ENCODE peak calls at places on chromosome 19, in ten cellular contexts. One of them, this sample, is unnamed.

GRCh38 chr19:41845001-41845050 is at the start of gene DMRTC2:
- DNase-seq in heart right ventricle: no peak
- DNase-seq in left cardiac atrium: no peak
- DNase-seq in skeletal muscle cell: no peak
- DNase-seq in brain pericyte: no peak
- DNase-seq in H54: no peak
- DNase-seq in substantia nigra: no peak
- DNase-seq in central memory CD4-positive, alpha-beta T cell: no peak
- DNase-seq in HT1080: no peak
- DNase-seq in activated T-cell treated with anti-CD3 and anti-CD28 coated beads for 1 hour: no peak
- DNase-seq in this sample: no peak

GRCh38 chr19:31625056-31625455 is 275.8 kb upstream of the TSHZ3 start:
- DNase-seq in heart right ventricle: no peak
- DNase-seq in left cardiac atrium: no peak
- DNase-seq in skeletal muscle cell: no peak
- DNase-seq in brain pericyte: no peak
- DNase-seq in H54: no peak
- DNase-seq in substantia nigra: no peak
- DNase-seq in central memory CD4-positive, alpha-beta T cell: no peak
- DNase-seq in HT1080: no peak
- DNase-seq in activated T-cell treated with anti-CD3 and anti-CD28 coated beads for 1 hour: no peak
- DNase-seq in this sample: no peak

GRCh38 chr19:39240421-39240820 is 4.4 kb downstream of the IFNL3 start:
- DNase-seq in heart right ventricle: no peak
- DNase-seq in left cardiac atrium: no peak
- DNase-seq in skeletal muscle cell: no peak
- DNase-seq in brain pericyte: no peak
- DNase-seq in H54: no peak
- DNase-seq in substantia nigra: no peak
- DNase-seq in central memory CD4-positive, alpha-beta T cell: no peak
- DNase-seq in HT1080: no peak
- DNase-seq in activated T-cell treated with anti-CD3 and anti-CD28 coated beads for 1 hour: no peak
- DNase-seq in this sample: no peak

GRCh38 chr19:32178841-32179410 is 166.5 kb upstream of the ZNF507 start:
- DNase-seq in heart right ventricle: no peak
- DNase-seq in left cardiac atrium: no peak
- DNase-seq in skeletal muscle cell: no peak
- DNase-seq in brain pericyte: no peak
- DNase-seq in H54: no peak
- DNase-seq in substantia nigra: no peak
- DNase-seq in central memory CD4-positive, alpha-beta T cell: no peak
- DNase-seq in HT1080: no peak
- DNase-seq in activated T-cell treated with anti-CD3 and anti-CD28 coated beads for 1 hour: no peak
- DNase-seq in this sample: no peak

GRCh38 chr19:31223805-31224534 is 125.3 kb downstream of the TSHZ3 start:
- DNase-seq in heart right ventricle: no peak
- DNase-seq in left cardiac atrium: no peak
- DNase-seq in skeletal muscle cell: peak
- DNase-seq in brain pericyte: peak
- DNase-seq in H54: no peak
- DNase-seq in substantia nigra: no peak
- DNase-seq in central memory CD4-positive, alpha-beta T cell: no peak
- DNase-seq in HT1080: peak
- DNase-seq in activated T-cell treated with anti-CD3 and anti-CD28 coated beads for 1 hour: no peak
- DNase-seq in this sample: no peak

GRCh38 chr19:4059493-4059880 is 7.2 kb downstream of the ZBTB7A start:
- DNase-seq in heart right ventricle: no peak
- DNase-seq in left cardiac atrium: no peak
- DNase-seq in skeletal muscle cell: no peak
- DNase-seq in brain pericyte: no peak
- DNase-seq in H54: no peak
- DNase-seq in substantia nigra: no peak
- DNase-seq in central memory CD4-positive, alpha-beta T cell: no peak
- DNase-seq in HT1080: no peak
- DNase-seq in activated T-cell treated with anti-CD3 and anti-CD28 coated beads for 1 hour: no peak
- DNase-seq in this sample: no peak

GRCh38 chr19:20558571-20558970 is 7.0 kb downstream of the ZNF737 start:
- DNase-seq in heart right ventricle: no peak
- DNase-seq in left cardiac atrium: no peak
- DNase-seq in skeletal muscle cell: no peak
- DNase-seq in brain pericyte: no peak
- DNase-seq in H54: no peak
- DNase-seq in substantia nigra: no peak
- DNase-seq in central memory CD4-positive, alpha-beta T cell: no peak
- DNase-seq in HT1080: no peak
- DNase-seq in activated T-cell treated with anti-CD3 and anti-CD28 coated beads for 1 hour: no peak
- DNase-seq in this sample: no peak

GRCh38 chr19:29211562-29212416 is 1.2 kb downstream of the UQCRFS1 start:
- DNase-seq in heart right ventricle: no peak
- DNase-seq in left cardiac atrium: no peak
- DNase-seq in skeletal muscle cell: no peak
- DNase-seq in brain pericyte: no peak
- DNase-seq in H54: no peak
- DNase-seq in substantia nigra: no peak
- DNase-seq in central memory CD4-positive, alpha-beta T cell: no peak
- DNase-seq in HT1080: peak
- DNase-seq in activated T-cell treated with anti-CD3 and anti-CD28 coated beads for 1 hour: no peak
- DNase-seq in this sample: no peak

GRCh38 chr19:3336680-3337523 is 29.5 kb upstream of the NFIC start:
- DNase-seq in heart right ventricle: peak
- DNase-seq in left cardiac atrium: peak
- DNase-seq in skeletal muscle cell: peak
- DNase-seq in brain pericyte: peak
- DNase-seq in H54: no peak
- DNase-seq in substantia nigra: peak
- DNase-seq in central memory CD4-positive, alpha-beta T cell: no peak
- DNase-seq in HT1080: no peak
- DNase-seq in activated T-cell treated with anti-CD3 and anti-CD28 coated beads for 1 hour: no peak
- DNase-seq in this sample: peak

GRCh38 chr19:3667766-3668165 is 32.5 kb downstream of the PIP5K1C start:
- DNase-seq in heart right ventricle: no peak
- DNase-seq in left cardiac atrium: no peak
- DNase-seq in skeletal muscle cell: no peak
- DNase-seq in brain pericyte: no peak
- DNase-seq in H54: no peak
- DNase-seq in substantia nigra: no peak
- DNase-seq in central memory CD4-positive, alpha-beta T cell: no peak
- DNase-seq in HT1080: no peak
- DNase-seq in activated T-cell treated with anti-CD3 and anti-CD28 coated beads for 1 hour: no peak
- DNase-seq in this sample: no peak

GRCh38 chr19:38270587-38271167 is 6.3 kb downstream of the SPINT2 start:
- DNase-seq in heart right ventricle: no peak
- DNase-seq in left cardiac atrium: no peak
- DNase-seq in skeletal muscle cell: no peak
- DNase-seq in brain pericyte: peak
- DNase-seq in H54: peak
- DNase-seq in substantia nigra: no peak
- DNase-seq in central memory CD4-positive, alpha-beta T cell: no peak
- DNase-seq in HT1080: peak
- DNase-seq in activated T-cell treated with anti-CD3 and anti-CD28 coated beads for 1 hour: no peak
- DNase-seq in this sample: peak

GRCh38 chr19:7272856-7273578 is 21.2 kb downstream of the INSR start:
- DNase-seq in heart right ventricle: no peak
- DNase-seq in left cardiac atrium: no peak
- DNase-seq in skeletal muscle cell: no peak
- DNase-seq in brain pericyte: no peak
- DNase-seq in H54: no peak
- DNase-seq in substantia nigra: no peak
- DNase-seq in central memory CD4-positive, alpha-beta T cell: no peak
- DNase-seq in HT1080: no peak
- DNase-seq in activated T-cell treated with anti-CD3 and anti-CD28 coated beads for 1 hour: no peak
- DNase-seq in this sample: no peak

GRCh38 chr19:6551607-6552450 is 21.0 kb downstream of the TNFSF9 start:
- DNase-seq in heart right ventricle: no peak
- DNase-seq in left cardiac atrium: peak
- DNase-seq in skeletal muscle cell: no peak
- DNase-seq in brain pericyte: no peak
- DNase-seq in H54: no peak
- DNase-seq in substantia nigra: no peak
- DNase-seq in central memory CD4-positive, alpha-beta T cell: peak
- DNase-seq in HT1080: no peak
- DNase-seq in activated T-cell treated with anti-CD3 and anti-CD28 coated beads for 1 hour: peak
- DNase-seq in this sample: peak

GRCh38 chr19:4374451-4375163 is 25.7 kb downstream of the SH3GL1 start:
- DNase-seq in heart right ventricle: peak
- DNase-seq in left cardiac atrium: peak
- DNase-seq in skeletal muscle cell: peak
- DNase-seq in brain pericyte: no peak
- DNase-seq in H54: peak
- DNase-seq in substantia nigra: no peak
- DNase-seq in central memory CD4-positive, alpha-beta T cell: no peak
- DNase-seq in HT1080: peak
- DNase-seq in activated T-cell treated with anti-CD3 and anti-CD28 coated beads for 1 hour: no peak
- DNase-seq in this sample: peak

GRCh38 chr19:18401580-18402112 is 4.2 kb upstream of the LRRC25 start:
- DNase-seq in heart right ventricle: peak
- DNase-seq in left cardiac atrium: peak
- DNase-seq in skeletal muscle cell: peak
- DNase-seq in brain pericyte: no peak
- DNase-seq in H54: no peak
- DNase-seq in substantia nigra: no peak
- DNase-seq in central memory CD4-positive, alpha-beta T cell: no peak
- DNase-seq in HT1080: peak
- DNase-seq in activated T-cell treated with anti-CD3 and anti-CD28 coated beads for 1 hour: no peak
- DNase-seq in this sample: peak

GRCh38 chr19:32743021-32743420 is 23.5 kb downstream of the TDRD12 start:
- DNase-seq in heart right ventricle: no peak
- DNase-seq in left cardiac atrium: no peak
- DNase-seq in skeletal muscle cell: no peak
- DNase-seq in brain pericyte: no peak
- DNase-seq in H54: no peak
- DNase-seq in substantia nigra: no peak
- DNase-seq in central memory CD4-positive, alpha-beta T cell: no peak
- DNase-seq in HT1080: no peak
- DNase-seq in activated T-cell treated with anti-CD3 and anti-CD28 coated beads for 1 hour: no peak
- DNase-seq in this sample: no peak

GRCh38 chr19:44671400-44671799 is at the start of gene CEACAM19:
- DNase-seq in heart right ventricle: no peak
- DNase-seq in left cardiac atrium: no peak
- DNase-seq in skeletal muscle cell: no peak
- DNase-seq in brain pericyte: no peak
- DNase-seq in H54: no peak
- DNase-seq in substantia nigra: no peak
- DNase-seq in central memory CD4-positive, alpha-beta T cell: no peak
- DNase-seq in HT1080: no peak
- DNase-seq in activated T-cell treated with anti-CD3 and anti-CD28 coated beads for 1 hour: no peak
- DNase-seq in this sample: no peak

GRCh38 chr19:33240181-33240771 is 14.6 kb upstream of the SLC7A10 start:
- DNase-seq in heart right ventricle: no peak
- DNase-seq in left cardiac atrium: no peak
- DNase-seq in skeletal muscle cell: no peak
- DNase-seq in brain pericyte: no peak
- DNase-seq in H54: no peak
- DNase-seq in substantia nigra: no peak
- DNase-seq in central memory CD4-positive, alpha-beta T cell: no peak
- DNase-seq in HT1080: no peak
- DNase-seq in activated T-cell treated with anti-CD3 and anti-CD28 coated beads for 1 hour: no peak
- DNase-seq in this sample: no peak

GRCh38 chr19:41957838-41958366 is 1.2 kb downstream of the RABAC1 start:
- DNase-seq in heart right ventricle: peak
- DNase-seq in left cardiac atrium: peak
- DNase-seq in skeletal muscle cell: peak
- DNase-seq in brain pericyte: peak
- DNase-seq in H54: peak
- DNase-seq in substantia nigra: peak
- DNase-seq in central memory CD4-positive, alpha-beta T cell: peak
- DNase-seq in HT1080: peak
- DNase-seq in activated T-cell treated with anti-CD3 and anti-CD28 coated beads for 1 hour: no peak
- DNase-seq in this sample: peak

GRCh38 chr19:45263013-45263412 is 11.9 kb downstream of the MARK4 start:
- DNase-seq in heart right ventricle: no peak
- DNase-seq in left cardiac atrium: no peak
- DNase-seq in skeletal muscle cell: no peak
- DNase-seq in brain pericyte: no peak
- DNase-seq in H54: no peak
- DNase-seq in substantia nigra: no peak
- DNase-seq in central memory CD4-positive, alpha-beta T cell: no peak
- DNase-seq in HT1080: no peak
- DNase-seq in activated T-cell treated with anti-CD3 and anti-CD28 coated beads for 1 hour: no peak
- DNase-seq in this sample: no peak